ENCODE peak calls at places on chromosome 11, in four cellular contexts. C, T, N and A are unnamed samples.
A peak's percentile ranks its signal among the peaks of the same experiment; 100 is the strongest.

GRCh38 chr11:45530111-45530510 is 135.3 kb downstream of the CHST1 start:
- DNase-seq in N (no peak), C (no peak), T (no peak), A (no peak)

GRCh38 chr11:27166130-27166529 is 125.5 kb downstream of the BBOX1 start:
- DNase-seq in C (no peak), T (no peak), N (no peak), A (no peak)

GRCh38 chr11:422249-422656 is 7.5 kb upstream of the SIGIRR start:
- DNase-seq in T (peak; percentile 33), C (no peak), N (no peak), A (no peak)

GRCh38 chr11:118715245-118715807 is 35.9 kb upstream of the TREH start:
- DNase-seq in T (peak; percentile 28), C (no peak), N (no peak), A (no peak)

GRCh38 chr11:105151936-105152554 is 12.5 kb upstream of the CARD18 start:
- DNase-seq in N (no peak), C (no peak), T (no peak), A (no peak)

GRCh38 chr11:63764712-63765631 is 3.6 kb downstream of the ZFTA start:
- DNase-seq in N (peak; percentile 75), C (no peak), T (no peak), A (peak; percentile 47)

GRCh38 chr11:67031791-67032561 is 9.0 kb downstream of the SYT12 start:
- DNase-seq in T (no peak), N (no peak), C (no peak), A (no peak)

GRCh38 chr11:102171101-102171500 is 60.9 kb downstream of the YAP1 start:
- DNase-seq in T (no peak), N (no peak), C (no peak), A (no peak)

GRCh38 chr11:40491341-40491740 is 968.1 kb downstream of the LRRC4C start:
- DNase-seq in N (no peak), T (no peak), C (no peak), A (no peak)

DNA sequence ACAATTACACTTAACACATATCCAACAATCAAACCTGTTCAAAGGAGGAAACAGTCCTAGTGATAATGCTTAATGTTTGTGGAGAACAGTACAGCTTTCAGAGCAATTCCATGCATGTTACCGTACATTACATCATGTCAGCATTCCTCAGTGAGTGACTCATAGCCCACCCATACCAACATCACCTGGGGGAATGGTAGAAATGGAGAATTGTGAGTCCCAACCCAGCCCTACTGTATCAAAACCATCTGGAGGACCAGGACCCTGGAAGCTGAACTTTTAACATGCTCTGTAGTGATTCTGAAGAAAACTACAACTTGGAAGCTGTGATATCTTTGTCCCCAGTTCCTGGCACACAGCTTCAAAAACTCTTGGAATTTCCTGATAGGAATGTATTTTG is 301.2 kb downstream of the BUD13 start:
- DNase-seq in T (no peak), N (peak; percentile 28), C (no peak), A (no peak)
- TF ChIP-seq MAX in T (no peak), N (no peak), C (no peak), A (no peak)

GRCh38 chr11:61489833-61490585 is 18.5 kb upstream of the LRRC10B start:
- DNase-seq in C (peak; percentile 80), N (peak; percentile 31), T (peak; percentile 61), A (peak; percentile 63)
- TF ChIP-seq FOXJ3 in C (no peak), N (no peak), T (no peak), A (no peak)

DNA sequence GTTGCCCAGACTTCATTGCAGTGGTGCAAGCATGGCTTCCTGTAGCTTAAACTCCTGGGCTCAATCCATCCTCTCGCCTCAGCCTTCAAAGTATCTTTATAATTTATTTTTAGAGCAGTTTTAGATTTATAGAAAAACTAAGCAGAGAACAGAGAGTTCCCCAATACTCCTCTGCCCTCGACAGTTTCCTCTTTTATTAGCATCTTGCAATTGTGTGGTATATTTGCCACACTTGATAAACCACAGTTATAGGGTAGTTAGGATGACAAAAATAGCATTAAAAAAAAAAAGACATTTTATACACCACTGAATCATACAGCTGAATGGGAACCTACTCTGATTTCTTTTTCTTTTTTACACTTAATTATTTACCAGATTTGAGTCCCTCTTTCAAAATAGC is 31.2 kb downstream of the MS4A2 start:
- DNase-seq in T (no peak), N (no peak), C (no peak), A (no peak)
- TF ChIP-seq MAX in T (no peak), N (no peak), C (no peak), A (no peak)

GRCh38 chr11:95715777-95716241 is 73.8 kb downstream of the FAM76B start:
- DNase-seq in N (peak; percentile 3), C (no peak), T (no peak), A (no peak)
- TF ChIP-seq FOXJ3 in N (no peak), C (no peak), T (no peak), A (no peak)

GRCh38 chr11:13942908-13943505 is 19.5 kb upstream of the SPON1 start:
- DNase-seq in C (no peak), N (no peak), T (no peak), A (no peak)

GRCh38 chr11:13947379-13947778 is 15.1 kb upstream of the SPON1 start:
- DNase-seq in C (no peak), T (no peak), N (no peak), A (no peak)

GRCh38 chr11:13941790-13942189 is 20.7 kb upstream of the SPON1 start:
- DNase-seq in C (no peak), N (no peak), T (no peak), A (no peak)

GRCh38 chr11:13944016-13944415 is 18.5 kb upstream of the SPON1 start:
- DNase-seq in N (no peak), C (no peak), T (no peak), A (no peak)

DNA sequence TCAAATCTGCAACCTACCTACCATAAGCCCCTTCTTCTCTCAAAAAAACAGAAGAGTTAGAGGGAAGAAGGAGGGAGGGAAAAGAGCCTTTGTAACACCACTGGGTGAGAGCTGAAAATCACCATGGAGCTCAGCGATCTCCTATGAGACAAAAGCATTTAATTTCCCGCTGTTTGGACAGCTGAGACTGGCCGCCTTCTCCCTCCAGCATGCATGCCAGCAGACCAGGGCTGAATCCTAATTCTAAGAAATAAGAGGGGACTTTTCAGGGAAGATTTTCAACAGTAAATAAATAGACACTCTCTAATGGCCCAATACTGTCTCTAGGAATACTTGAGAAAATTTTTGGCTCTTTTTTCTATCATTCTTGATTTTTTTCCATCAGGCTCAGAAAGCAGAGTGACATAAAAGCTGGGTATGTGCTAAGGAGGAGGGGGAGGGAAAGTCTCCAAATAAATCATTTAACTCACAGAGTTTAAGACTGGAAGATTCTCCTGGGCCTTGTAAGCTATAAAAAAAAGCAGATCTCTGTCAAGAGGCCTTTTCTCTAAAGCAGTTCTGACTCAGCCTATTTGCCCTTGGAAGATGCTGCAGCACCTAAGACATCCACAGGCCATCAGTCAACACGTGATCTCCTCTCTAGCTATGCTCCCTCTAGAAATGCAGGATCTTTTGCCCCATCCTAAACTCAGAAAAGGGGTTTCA is 17.6 kb upstream of the SPON1 start:
- DNase-seq in N (no peak), T (no peak), C (no peak), A (no peak)
- TF ChIP-seq MAX in N (no peak), T (no peak), C (no peak), A (no peak)